ENCODE peak calls at places on chromosome 2, in seven cellular contexts. One of them, this sample, is unnamed.

GRCh38 chr2:54648256-54648655 is 75.2 kb upstream of the EML6 start:
- DNase-seq in H4: no peak
- DNase-seq in bronchial epithelial cell: no peak
- DNase-seq in skeletal muscle cell: no peak
- DNase-seq in activated naive CD8-positive, alpha-beta T cell treated with anti-CD3 and anti-CD28 coated beads for 36 hours: no peak
- DNase-seq in HTR-8/SVneo: no peak
- DNase-seq in PC-9: no peak
- DNase-seq in this sample: no peak

GRCh38 chr2:9799011-9799596 is 44.2 kb upstream of the TAF1B start:
- DNase-seq in bronchial epithelial cell: no peak
- DNase-seq in PC-9: peak; percentile 94
- DNase-seq in HTR-8/SVneo: no peak
- DNase-seq in H4: no peak
- DNase-seq in skeletal muscle cell: no peak
- DNase-seq in activated naive CD8-positive, alpha-beta T cell treated with anti-CD3 and anti-CD28 coated beads for 36 hours: no peak
- DNase-seq in this sample: no peak

GRCh38 chr2:73920577-73921545 is 5.8 kb upstream of the DGUOK start:
- DNase-seq in skeletal muscle cell: no peak
- DNase-seq in PC-9: no peak
- DNase-seq in H4: peak; percentile 26
- DNase-seq in HTR-8/SVneo: peak; percentile 32
- DNase-seq in activated naive CD8-positive, alpha-beta T cell treated with anti-CD3 and anti-CD28 coated beads for 36 hours: peak; percentile 46
- DNase-seq in bronchial epithelial cell: no peak
- DNase-seq in this sample: peak; percentile 25

GRCh38 chr2:143684731-143685364 is 555.6 kb downstream of the ARHGAP15 start:
- DNase-seq in activated naive CD8-positive, alpha-beta T cell treated with anti-CD3 and anti-CD28 coated beads for 36 hours: no peak
- DNase-seq in PC-9: no peak
- DNase-seq in bronchial epithelial cell: no peak
- DNase-seq in HTR-8/SVneo: no peak
- DNase-seq in H4: no peak
- DNase-seq in skeletal muscle cell: no peak
- DNase-seq in this sample: no peak

GRCh38 chr2:29238497-29238896 is 123.3 kb downstream of the CLIP4 start:
- DNase-seq in PC-9: no peak
- DNase-seq in bronchial epithelial cell: peak; percentile 28
- DNase-seq in activated naive CD8-positive, alpha-beta T cell treated with anti-CD3 and anti-CD28 coated beads for 36 hours: no peak
- DNase-seq in skeletal muscle cell: no peak
- DNase-seq in HTR-8/SVneo: peak; percentile 62
- DNase-seq in H4: peak; percentile 28
- DNase-seq in this sample: no peak

GRCh38 chr2:9668686-9669338 is 38.0 kb upstream of the YWHAQ start:
- DNase-seq in HTR-8/SVneo: no peak
- DNase-seq in skeletal muscle cell: no peak
- DNase-seq in PC-9: no peak
- DNase-seq in H4: no peak
- DNase-seq in activated naive CD8-positive, alpha-beta T cell treated with anti-CD3 and anti-CD28 coated beads for 36 hours: no peak
- DNase-seq in bronchial epithelial cell: no peak
- DNase-seq in this sample: peak; percentile 47

GRCh38 chr2:190150413-190150812 is 87.9 kb upstream of the MSTN start:
- DNase-seq in HTR-8/SVneo: no peak
- DNase-seq in skeletal muscle cell: no peak
- DNase-seq in bronchial epithelial cell: no peak
- DNase-seq in activated naive CD8-positive, alpha-beta T cell treated with anti-CD3 and anti-CD28 coated beads for 36 hours: no peak
- DNase-seq in H4: no peak
- DNase-seq in PC-9: no peak
- DNase-seq in this sample: no peak

GRCh38 chr2:64654063-64654811 is 524 bp upstream of the SERTAD2 start:
- DNase-seq in bronchial epithelial cell: peak; percentile 46
- DNase-seq in H4: peak; percentile 83
- DNase-seq in PC-9: peak; percentile 77
- DNase-seq in skeletal muscle cell: no peak
- DNase-seq in activated naive CD8-positive, alpha-beta T cell treated with anti-CD3 and anti-CD28 coated beads for 36 hours: peak; percentile 77
- DNase-seq in HTR-8/SVneo: peak; percentile 88
- DNase-seq in this sample: peak; percentile 88

GRCh38 chr2:46411245-46411641 is 68.1 kb upstream of the TMEM247 start:
- DNase-seq in activated naive CD8-positive, alpha-beta T cell treated with anti-CD3 and anti-CD28 coated beads for 36 hours: no peak
- DNase-seq in bronchial epithelial cell: peak; percentile 69
- DNase-seq in skeletal muscle cell: no peak
- DNase-seq in PC-9: peak; percentile 100
- DNase-seq in HTR-8/SVneo: no peak
- DNase-seq in H4: no peak
- DNase-seq in this sample: no peak

GRCh38 chr2:167972020-167972419 is 275.4 kb downstream of the STK39 start:
- DNase-seq in H4: no peak
- DNase-seq in activated naive CD8-positive, alpha-beta T cell treated with anti-CD3 and anti-CD28 coated beads for 36 hours: no peak
- DNase-seq in HTR-8/SVneo: no peak
- DNase-seq in PC-9: peak; percentile 45
- DNase-seq in bronchial epithelial cell: no peak
- DNase-seq in skeletal muscle cell: no peak
- DNase-seq in this sample: no peak

GRCh38 chr2:196184919-196185318 is 13.5 kb upstream of the STK17B start:
- DNase-seq in PC-9: no peak
- DNase-seq in H4: no peak
- DNase-seq in bronchial epithelial cell: no peak
- DNase-seq in skeletal muscle cell: no peak
- DNase-seq in activated naive CD8-positive, alpha-beta T cell treated with anti-CD3 and anti-CD28 coated beads for 36 hours: no peak
- DNase-seq in HTR-8/SVneo: no peak
- DNase-seq in this sample: no peak

GRCh38 chr2:160109939-160110673 is 47.7 kb upstream of the PLA2R1 start:
- DNase-seq in activated naive CD8-positive, alpha-beta T cell treated with anti-CD3 and anti-CD28 coated beads for 36 hours: peak; percentile 50
- DNase-seq in HTR-8/SVneo: peak; percentile 64
- DNase-seq in H4: peak; percentile 74
- DNase-seq in PC-9: no peak
- DNase-seq in skeletal muscle cell: peak; percentile 36
- DNase-seq in bronchial epithelial cell: peak; percentile 63
- DNase-seq in this sample: peak; percentile 67

GRCh38 chr2:216115224-216115582 is 6.1 kb downstream of the XRCC5 start:
- DNase-seq in bronchial epithelial cell: peak; percentile 32
- DNase-seq in H4: no peak
- DNase-seq in HTR-8/SVneo: no peak
- DNase-seq in skeletal muscle cell: no peak
- DNase-seq in activated naive CD8-positive, alpha-beta T cell treated with anti-CD3 and anti-CD28 coated beads for 36 hours: no peak
- DNase-seq in PC-9: no peak
- DNase-seq in this sample: peak; percentile 25

GRCh38 chr2:8219631-8220393 is 462.0 kb upstream of the ID2 start:
- DNase-seq in skeletal muscle cell: no peak
- DNase-seq in PC-9: no peak
- DNase-seq in HTR-8/SVneo: no peak
- DNase-seq in H4: no peak
- DNase-seq in activated naive CD8-positive, alpha-beta T cell treated with anti-CD3 and anti-CD28 coated beads for 36 hours: no peak
- DNase-seq in bronchial epithelial cell: no peak
- DNase-seq in this sample: no peak

GRCh38 chr2:29570539-29570938 is 350.8 kb downstream of the ALK start:
- DNase-seq in activated naive CD8-positive, alpha-beta T cell treated with anti-CD3 and anti-CD28 coated beads for 36 hours: no peak
- DNase-seq in HTR-8/SVneo: no peak
- DNase-seq in skeletal muscle cell: no peak
- DNase-seq in bronchial epithelial cell: no peak
- DNase-seq in PC-9: no peak
- DNase-seq in H4: no peak
- DNase-seq in this sample: no peak

GRCh38 chr2:23924589-23925359 is 2.1 kb downstream of the ATAD2B start:
- DNase-seq in HTR-8/SVneo: no peak
- DNase-seq in H4: no peak
- DNase-seq in PC-9: no peak
- DNase-seq in bronchial epithelial cell: no peak
- DNase-seq in activated naive CD8-positive, alpha-beta T cell treated with anti-CD3 and anti-CD28 coated beads for 36 hours: no peak
- DNase-seq in skeletal muscle cell: no peak
- DNase-seq in this sample: no peak

GRCh38 chr2:54336136-54336976 is 80.3 kb upstream of the TSPYL6 start:
- DNase-seq in skeletal muscle cell: peak; percentile 49
- DNase-seq in bronchial epithelial cell: peak; percentile 25
- DNase-seq in activated naive CD8-positive, alpha-beta T cell treated with anti-CD3 and anti-CD28 coated beads for 36 hours: no peak
- DNase-seq in PC-9: no peak
- DNase-seq in H4: no peak
- DNase-seq in HTR-8/SVneo: no peak
- DNase-seq in this sample: peak; percentile 88

GRCh38 chr2:205482399-205483065 is 199.8 kb upstream of the NRP2 start:
- DNase-seq in H4: no peak
- DNase-seq in skeletal muscle cell: no peak
- DNase-seq in bronchial epithelial cell: no peak
- DNase-seq in activated naive CD8-positive, alpha-beta T cell treated with anti-CD3 and anti-CD28 coated beads for 36 hours: no peak
- DNase-seq in PC-9: no peak
- DNase-seq in HTR-8/SVneo: no peak
- DNase-seq in this sample: no peak

GRCh38 chr2:37665622-37666362 is 5.7 kb downstream of the CDC42EP3 start:
- DNase-seq in activated naive CD8-positive, alpha-beta T cell treated with anti-CD3 and anti-CD28 coated beads for 36 hours: no peak
- DNase-seq in skeletal muscle cell: no peak
- DNase-seq in HTR-8/SVneo: no peak
- DNase-seq in bronchial epithelial cell: no peak
- DNase-seq in PC-9: no peak
- DNase-seq in H4: no peak
- DNase-seq in this sample: no peak

GRCh38 chr2:2837768-2838547 is 506.9 kb upstream of the MYT1L start:
- DNase-seq in HTR-8/SVneo: no peak
- DNase-seq in activated naive CD8-positive, alpha-beta T cell treated with anti-CD3 and anti-CD28 coated beads for 36 hours: no peak
- DNase-seq in PC-9: no peak
- DNase-seq in skeletal muscle cell: no peak
- DNase-seq in H4: no peak
- DNase-seq in bronchial epithelial cell: no peak
- DNase-seq in this sample: no peak

GRCh38 chr2:11368059-11368572 is 23.7 kb upstream of the ROCK2 start:
- DNase-seq in bronchial epithelial cell: no peak
- DNase-seq in PC-9: no peak
- DNase-seq in HTR-8/SVneo: no peak
- DNase-seq in skeletal muscle cell: no peak
- DNase-seq in activated naive CD8-positive, alpha-beta T cell treated with anti-CD3 and anti-CD28 coated beads for 36 hours: no peak
- DNase-seq in H4: no peak
- DNase-seq in this sample: peak; percentile 74

GRCh38 chr2:167292430-167293171 is 404.3 kb downstream of the XIRP2 start:
- DNase-seq in H4: peak; percentile 83
- DNase-seq in activated naive CD8-positive, alpha-beta T cell treated with anti-CD3 and anti-CD28 coated beads for 36 hours: peak; percentile 78
- DNase-seq in skeletal muscle cell: peak; percentile 86
- DNase-seq in HTR-8/SVneo: peak; percentile 90
- DNase-seq in bronchial epithelial cell: peak; percentile 80
- DNase-seq in PC-9: peak; percentile 56
- DNase-seq in this sample: peak; percentile 94

GRCh38 chr2:24449348-24449747 is 41.7 kb upstream of the NCOA1 start:
- DNase-seq in activated naive CD8-positive, alpha-beta T cell treated with anti-CD3 and anti-CD28 coated beads for 36 hours: no peak
- DNase-seq in skeletal muscle cell: no peak
- DNase-seq in H4: no peak
- DNase-seq in PC-9: no peak
- DNase-seq in HTR-8/SVneo: no peak
- DNase-seq in bronchial epithelial cell: no peak
- DNase-seq in this sample: no peak

GRCh38 chr2:176156959-176157498 is at the start of gene HOXD3:
- DNase-seq in HTR-8/SVneo: no peak
- DNase-seq in skeletal muscle cell: no peak
- DNase-seq in activated naive CD8-positive, alpha-beta T cell treated with anti-CD3 and anti-CD28 coated beads for 36 hours: no peak
- DNase-seq in PC-9: no peak
- DNase-seq in bronchial epithelial cell: no peak
- DNase-seq in H4: no peak
- DNase-seq in this sample: no peak

GRCh38 chr2:168992026-168992425 is 39.1 kb downstream of the ABCB11 start:
- DNase-seq in skeletal muscle cell: no peak
- DNase-seq in PC-9: no peak
- DNase-seq in H4: no peak
- DNase-seq in bronchial epithelial cell: peak; percentile 100
- DNase-seq in activated naive CD8-positive, alpha-beta T cell treated with anti-CD3 and anti-CD28 coated beads for 36 hours: no peak
- DNase-seq in HTR-8/SVneo: no peak
- DNase-seq in this sample: no peak

This sample was measured in fibroblast of lung.